ENCODE peak calls at places on chromosome 4, in six cellular contexts. One of them, this sample, is unnamed.

GRCh38 chr4:89800012-89800516 is 36.9 kb downstream of the SNCA start:
- DNase-seq in mesendoderm: no peak
- DNase-seq in NCI-H524 treated with DMSO at 0.1 percent for 48 hours: no peak
- DNase-seq in HEK293T: no peak
- DNase-seq in iris pigment epithelial cell: peak; percentile 66
- DNase-seq in fibroblast of pulmonary artery: peak; percentile 83
- DNase-seq in this sample: no peak

GRCh38 chr4:1155314-1155713 is 17.1 kb downstream of the SPON2 start:
- DNase-seq in HEK293T: no peak
- DNase-seq in fibroblast of pulmonary artery: no peak
- DNase-seq in iris pigment epithelial cell: no peak
- DNase-seq in NCI-H524 treated with DMSO at 0.1 percent for 48 hours: no peak
- DNase-seq in mesendoderm: no peak
- DNase-seq in this sample: no peak

GRCh38 chr4:165537028-165537648 is 158.3 kb downstream of the CPE start:
- DNase-seq in mesendoderm: peak; percentile 54
- DNase-seq in NCI-H524 treated with DMSO at 0.1 percent for 48 hours: no peak
- DNase-seq in HEK293T: peak; percentile 50
- DNase-seq in iris pigment epithelial cell: peak; percentile 50
- DNase-seq in fibroblast of pulmonary artery: peak; percentile 83
- DNase-seq in this sample: no peak

GRCh38 chr4:54723220-54723619 is 65.5 kb downstream of the KIT start:
- DNase-seq in fibroblast of pulmonary artery: no peak
- DNase-seq in HEK293T: no peak
- DNase-seq in NCI-H524 treated with DMSO at 0.1 percent for 48 hours: peak; percentile 27
- DNase-seq in mesendoderm: no peak
- DNase-seq in iris pigment epithelial cell: no peak
- DNase-seq in this sample: no peak

GRCh38 chr4:38663021-38663800 is 788 bp upstream of the KLF3 start:
- DNase-seq in HEK293T: peak; percentile 56
- DNase-seq in fibroblast of pulmonary artery: peak; percentile 49
- DNase-seq in NCI-H524 treated with DMSO at 0.1 percent for 48 hours: no peak
- DNase-seq in iris pigment epithelial cell: no peak
- DNase-seq in mesendoderm: peak; percentile 70
- DNase-seq in this sample: no peak

GRCh38 chr4:118076958-118077766 is 42.9 kb downstream of the NDST3 start:
- DNase-seq in iris pigment epithelial cell: peak; percentile 44
- DNase-seq in HEK293T: peak; percentile 30
- DNase-seq in fibroblast of pulmonary artery: peak; percentile 35
- DNase-seq in mesendoderm: peak; percentile 76
- DNase-seq in NCI-H524 treated with DMSO at 0.1 percent for 48 hours: no peak
- DNase-seq in this sample: no peak

GRCh38 chr4:139962130-139962684 is 191.8 kb downstream of the MAML3 start:
- DNase-seq in NCI-H524 treated with DMSO at 0.1 percent for 48 hours: no peak
- DNase-seq in HEK293T: no peak
- DNase-seq in iris pigment epithelial cell: no peak
- DNase-seq in fibroblast of pulmonary artery: no peak
- DNase-seq in mesendoderm: no peak
- DNase-seq in this sample: no peak

GRCh38 chr4:159271857-159272256 is 169.0 kb downstream of the RAPGEF2 start:
- DNase-seq in iris pigment epithelial cell: no peak
- DNase-seq in fibroblast of pulmonary artery: no peak
- DNase-seq in HEK293T: no peak
- DNase-seq in mesendoderm: no peak
- DNase-seq in NCI-H524 treated with DMSO at 0.1 percent for 48 hours: no peak
- DNase-seq in this sample: no peak

GRCh38 chr4:111630705-111631104 is 514.5 kb upstream of the FAM241A start:
- DNase-seq in HEK293T: peak; percentile 36
- DNase-seq in NCI-H524 treated with DMSO at 0.1 percent for 48 hours: peak; percentile 17
- DNase-seq in iris pigment epithelial cell: peak; percentile 55
- DNase-seq in fibroblast of pulmonary artery: peak; percentile 51
- DNase-seq in mesendoderm: peak; percentile 41
- DNase-seq in this sample: no peak

GRCh38 chr4:143558823-143559756 is 45.6 kb downstream of the SMARCA5 start:
- DNase-seq in NCI-H524 treated with DMSO at 0.1 percent for 48 hours: peak; percentile 30
- DNase-seq in fibroblast of pulmonary artery: peak; percentile 66
- DNase-seq in mesendoderm: peak; percentile 89
- DNase-seq in HEK293T: no peak
- DNase-seq in iris pigment epithelial cell: peak; percentile 70
- DNase-seq in this sample: peak; percentile 39

GRCh38 chr4:176339936-176340761 is 20.4 kb downstream of the SPCS3 start:
- DNase-seq in HEK293T: no peak
- DNase-seq in fibroblast of pulmonary artery: peak; percentile 8
- DNase-seq in NCI-H524 treated with DMSO at 0.1 percent for 48 hours: no peak
- DNase-seq in iris pigment epithelial cell: peak; percentile 11
- DNase-seq in mesendoderm: peak; percentile 44
- DNase-seq in this sample: no peak